ENCODE peak calls at places on chromosomes 4 and X, in nine cellular contexts. U is CD8-positive, alpha-beta T cell; E is PC-3; Q is endothelial cell of umbilical vein; K is uterus; I is heart left ventricle; R is cardiac muscle cell; M is transverse colon; T is ascending aorta. Z is an unnamed sample. For H3K27me3, the result is how much of the 10 kb centered on the place peaks cover.

GRCh38 chr4:33226133-33226532 is 2506.0 kb downstream of the PCDH7 start:
- DNase-seq in R (no peak), K (no peak), M (no peak), Q (no peak), T (no peak), U (no peak), I (no peak), E (no peak), Z (no peak)

GRCh38 chr4:8110071-8110986 is 48.3 kb downstream of the ABLIM2 start:
- DNase-seq in T (no peak), U (no peak), I (no peak), E (peak), K (no peak), R (peak), M (no peak), Q (no peak), Z (no peak)

GRCh38 chr4:75042601-75043208 is 109.8 kb downstream of the PARM1 start:
- DNase-seq in R (no peak), U (no peak), T (no peak), K (no peak), M (no peak), I (no peak), Q (no peak), E (no peak), Z (no peak)

GRCh38 chrX:137432609-137433008 is 133.3 kb upstream of the ZIC3 start:
- DNase-seq in R (no peak), I (no peak), E (peak), T (no peak), Q (no peak), K (no peak), U (no peak), M (no peak), Z (no peak)

GRCh38 chr4:15400911-15401671 is 26.7 kb upstream of the C1QTNF7 start:
- DNase-seq in M (peak), E (peak), U (peak), R (peak), T (no peak), Q (no peak), I (peak), K (peak), Z (peak)

GRCh38 chr4:2350982-2351381 is 67.5 kb downstream of the ZFYVE28 start:
- DNase-seq in K (no peak), M (peak), U (no peak), T (no peak), E (no peak), I (no peak), Q (no peak), R (no peak), Z (no peak)

GRCh38 chr4:21827575-21827974 is 121.0 kb downstream of the KCNIP4 start:
- DNase-seq in M (no peak), T (no peak), I (no peak), U (no peak), E (peak), R (peak), K (no peak), Q (no peak), Z (no peak)

GRCh38 chrX:39755152-39756032 is 342.4 kb downstream of the BCOR start:
- DNase-seq in Q (peak), M (peak), U (no peak), T (peak), I (peak), E (peak), K (peak), R (peak), Z (peak)

GRCh38 chr4:41216294-41217019 is 2.1 kb upstream of the APBB2 start:
- DNase-seq in Q (peak), T (no peak), M (peak), K (peak), R (peak), I (peak), U (no peak), E (peak), Z (peak)

GRCh38 chrX:85963736-85964135 is 83.6 kb downstream of the CHM start:
- DNase-seq in T (no peak), M (no peak), Q (peak), K (no peak), I (no peak), E (peak), R (peak), U (no peak), Z (no peak)

GRCh38 chr4:188245651-188246050 is 106.4 kb downstream of the TRIML1 start:
- DNase-seq in R (no peak), M (no peak), U (no peak), K (no peak), Q (no peak), I (no peak), E (no peak), T (no peak), Z (no peak)

GRCh38 chr4:153517159-153517558 is 51.0 kb downstream of the TMEM131L start:
- DNase-seq in M (no peak), U (no peak), I (no peak), E (no peak), R (no peak), K (no peak), Q (no peak), T (no peak), Z (no peak)

GRCh38 chr4:153518637-153519384 is 52.7 kb downstream of the TMEM131L start:
- DNase-seq in R (peak), U (no peak), K (no peak), Q (no peak), T (no peak), E (no peak), I (no peak), M (no peak), Z (no peak)

GRCh38 chr4:153520227-153520626 is 54.1 kb downstream of the TMEM131L start:
- DNase-seq in R (no peak), E (no peak), M (no peak), Q (no peak), U (no peak), T (no peak), I (no peak), K (no peak), Z (no peak)

GRCh38 chr4:153519677-153520076 is 53.5 kb downstream of the TMEM131L start:
- DNase-seq in R (no peak), Q (no peak), K (no peak), T (no peak), U (no peak), E (no peak), M (no peak), I (no peak), Z (no peak)

DNA sequence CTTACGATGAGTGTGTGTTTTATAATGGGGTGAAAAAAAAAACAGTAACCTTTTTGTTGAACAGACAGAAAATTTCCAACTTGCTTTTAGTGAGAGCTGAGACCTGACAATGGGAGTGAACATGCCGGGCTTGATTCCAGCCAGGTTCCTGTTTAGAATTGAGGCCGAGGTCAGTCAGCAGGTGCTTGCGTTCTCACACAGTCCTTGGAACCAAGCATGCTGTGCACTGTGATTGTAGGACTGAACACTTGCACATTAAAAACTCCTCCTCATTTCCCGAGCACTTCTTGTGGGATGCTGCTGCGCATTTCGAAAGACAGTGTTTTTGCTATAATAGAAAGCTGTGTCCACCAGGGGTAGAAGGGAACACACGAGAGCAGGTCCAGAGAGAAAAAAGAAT is 51.8 kb downstream of the TMEM131L start:
- DNase-seq in I (peak), T (no peak), R (no peak), E (no peak), K (peak), Q (peak), M (no peak), U (no peak), Z (no peak)
- H3K4me3 ChIP-seq in I (no peak), T (no peak), R (no peak), E (no peak), K (no peak), Q (no peak), M (no peak), U (no peak), Z (no peak)

GRCh38 chr4:3651267-3651846 is 114.8 kb upstream of the ADRA2C start:
- DNase-seq in Q (no peak), I (no peak), E (no peak), M (no peak), T (no peak), K (no peak), U (no peak), R (no peak), Z (peak)

GRCh38 chr4:3652586-3652985 is 113.6 kb upstream of the ADRA2C start:
- DNase-seq in K (no peak), R (no peak), I (no peak), M (no peak), E (no peak), T (no peak), U (no peak), Q (no peak), Z (peak)

GRCh38 chr4:3655485-3656429 is 110.4 kb upstream of the ADRA2C start:
- DNase-seq in I (no peak), U (no peak), E (no peak), R (no peak), T (no peak), K (peak), Q (no peak), M (no peak), Z (peak)

GRCh38 chr4:3656441-3657376 is 109.5 kb upstream of the ADRA2C start:
- DNase-seq in E (no peak), U (no peak), Q (no peak), T (no peak), I (no peak), M (no peak), K (no peak), R (no peak), Z (no peak)

DNA sequence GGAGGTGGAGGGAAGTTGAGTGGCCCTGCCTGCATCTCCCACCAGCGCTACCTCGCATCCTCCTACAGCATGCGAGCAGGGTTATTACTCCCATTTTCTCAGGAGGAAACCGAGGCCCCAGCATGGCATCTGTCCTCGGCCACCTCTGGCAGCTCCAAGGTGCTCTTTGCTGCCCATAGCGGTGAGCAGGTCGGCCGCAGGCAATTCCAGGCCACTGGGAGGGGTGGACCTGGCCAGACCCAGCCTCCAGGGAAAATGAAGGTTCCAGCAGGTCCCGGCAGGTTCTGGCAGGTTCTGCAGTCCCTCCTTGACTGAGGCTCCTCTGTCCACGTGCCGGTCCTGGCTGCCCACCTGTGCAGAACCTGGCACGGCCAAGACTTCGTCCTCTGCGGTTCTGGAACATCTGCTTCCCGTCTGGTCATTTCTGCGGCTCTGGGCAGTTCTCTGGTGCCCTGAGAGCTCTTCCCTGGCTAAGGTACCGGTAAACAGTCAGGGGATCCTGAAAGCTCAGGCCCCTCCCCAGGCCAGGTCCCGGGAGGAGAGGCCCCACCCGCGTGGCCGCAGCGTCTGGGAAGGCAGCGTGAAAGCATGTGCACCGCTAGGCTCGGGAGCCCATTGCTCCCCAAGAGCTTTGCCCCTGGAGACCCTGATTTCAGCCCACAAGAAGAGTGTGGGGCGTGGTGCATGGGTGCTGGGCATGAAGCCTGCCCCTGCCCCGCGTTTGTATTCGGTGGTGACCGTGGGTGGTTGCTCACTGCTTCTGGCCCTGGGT is 112.0 kb upstream of the ADRA2C start:
- DNase-seq in E (no peak), T (no peak), I (no peak), M (no peak), K (no peak), R (no peak), U (no peak), Q (no peak), Z (peak)
- H3K27me3 ChIP-seq in E (under half), T (under half), I (under half), M (under half), K (under half), R (under half), U (under half), Q (under half), Z (under half)

GRCh38 chr4:165151734-165152133 is 39.1 kb upstream of the TMEM192 start:
- DNase-seq in T (no peak), K (no peak), R (no peak), U (no peak), M (no peak), E (peak), Q (no peak), I (no peak), Z (no peak)

GRCh38 chr4:165154482-165154881 is 41.8 kb upstream of the TMEM192 start:
- DNase-seq in E (no peak), K (no peak), T (no peak), I (no peak), Q (no peak), M (no peak), R (no peak), U (no peak), Z (no peak)

GRCh38 chr4:165152527-165152926 is 39.9 kb upstream of the TMEM192 start:
- DNase-seq in I (no peak), Q (no peak), K (no peak), R (peak), E (no peak), M (no peak), T (no peak), U (no peak), Z (no peak)

GRCh38 chr4:165150545-165150944 is 37.9 kb upstream of the TMEM192 start:
- DNase-seq in T (no peak), R (no peak), M (no peak), K (no peak), Q (no peak), E (no peak), U (no peak), I (no peak), Z (no peak)
- H3K4me3 ChIP-seq in T (no peak), R (no peak), M (no peak), K (no peak), Q (no peak), E (no peak), U (no peak), I (no peak), Z (no peak)

DNA sequence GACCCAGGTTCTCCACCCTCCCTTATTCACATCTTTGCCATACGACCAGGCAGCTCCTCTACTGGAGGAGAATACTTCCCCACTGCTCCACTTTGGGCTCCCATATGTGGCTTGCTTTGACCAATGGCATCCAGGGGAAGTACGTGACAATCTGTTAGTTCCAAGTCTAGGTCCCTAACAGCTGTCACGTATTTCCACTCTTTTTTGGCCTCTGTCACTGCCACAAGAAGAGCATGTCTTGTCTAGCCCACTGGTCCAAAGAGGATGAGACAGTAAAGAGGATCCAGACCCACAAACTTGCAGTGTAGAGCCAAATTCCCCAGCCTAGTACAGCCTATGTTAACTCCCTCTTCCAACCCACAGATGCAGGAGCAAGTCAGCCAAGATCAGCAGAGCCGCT is 49.7 kb upstream of the GATB start:
- DNase-seq in T (no peak), I (no peak), U (no peak), K (no peak), M (no peak), E (no peak), R (no peak), Q (no peak), Z (no peak)
- H3K27me3 ChIP-seq in T (under half), I (under half), U (under half), K (under half), M (under half), E (under half), R (under half), Q (under half), Z (under half)

GRCh38 chrX:73446831-73447230 is at the start of gene CDX4:
- DNase-seq in K (no peak), I (no peak), M (no peak), T (no peak), E (no peak), R (no peak), Q (no peak), U (no peak), Z (no peak)
- H3K4me3 ChIP-seq in K (no peak), I (no peak), M (no peak), T (no peak), E (no peak), R (no peak), Q (no peak), U (no peak), Z (no peak)

DNA sequence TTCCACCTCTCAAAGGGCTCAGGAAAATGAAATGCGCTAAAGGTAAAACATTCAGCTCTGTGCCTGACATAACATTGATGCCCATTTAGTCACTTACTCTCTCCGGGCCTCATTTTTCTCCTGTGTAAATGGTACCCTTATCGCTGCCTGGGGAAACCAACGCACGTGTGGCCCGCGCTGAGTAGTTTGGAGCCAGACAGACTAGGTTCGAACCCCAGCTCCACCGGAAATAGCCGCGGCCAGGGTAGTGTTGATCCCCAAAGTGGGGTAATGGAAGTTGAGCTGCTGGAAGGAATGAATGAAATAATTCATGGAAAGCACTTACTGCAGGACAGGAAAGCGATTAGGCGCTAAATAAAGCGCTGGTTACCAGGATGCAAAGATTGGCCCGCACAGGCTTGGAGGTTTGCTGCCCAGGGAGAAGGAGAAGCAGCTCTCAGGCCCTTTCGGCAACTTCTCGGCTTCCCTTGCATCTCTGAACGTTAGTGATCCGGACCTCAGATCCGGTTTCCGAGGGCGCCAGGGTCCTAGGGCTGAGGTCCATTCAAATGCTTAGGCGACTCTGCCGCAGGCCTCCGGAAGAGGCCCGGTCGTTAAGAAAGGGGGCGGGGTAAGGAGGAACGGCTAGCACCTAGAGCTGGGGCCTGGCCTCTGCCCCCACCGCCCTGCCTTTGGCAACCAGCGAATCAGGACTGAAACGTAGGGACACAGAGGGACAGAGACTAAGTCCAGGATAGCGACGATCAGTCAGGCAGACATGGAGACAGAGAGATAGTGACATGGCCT is 13.3 kb downstream of the NKX3-2 start:
- DNase-seq in T (no peak), M (no peak), R (no peak), Q (no peak), K (no peak), I (no peak), U (no peak), E (no peak), Z (no peak)
- H3K27me3 ChIP-seq in T (under half), M (half or more), R (half or more), Q (half or more), K (half or more), I (half or more), U (under half), E (under half), Z (under half)

DNA sequence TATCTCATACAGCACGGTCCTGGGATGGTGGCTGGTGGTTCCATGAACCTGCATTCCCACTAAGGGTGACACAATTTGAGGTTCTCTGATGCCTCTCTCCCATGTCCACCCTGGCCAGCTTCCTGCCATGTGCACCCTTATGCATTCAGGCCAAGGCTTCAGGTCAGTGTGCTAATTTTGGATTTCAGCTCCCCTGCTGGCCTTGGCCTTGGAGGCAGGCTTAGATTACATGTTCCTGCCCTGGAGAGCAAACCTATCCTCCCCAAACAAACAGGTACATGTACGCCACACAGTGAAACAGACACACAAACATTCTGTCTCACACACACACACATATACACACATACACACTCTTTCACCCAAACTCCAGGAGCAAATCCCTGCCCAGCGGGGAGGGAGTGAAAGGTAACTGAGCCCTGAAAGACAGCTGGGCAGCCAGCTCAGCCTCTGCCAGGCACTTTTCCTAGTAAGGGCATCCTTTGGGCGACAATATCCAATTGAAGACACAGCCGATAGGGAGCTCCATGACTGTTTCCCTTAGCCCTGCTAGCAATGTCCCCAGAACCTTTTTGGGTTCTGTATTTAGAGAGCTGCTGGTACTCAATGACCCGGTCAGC is 62.7 kb upstream of the ARHGAP36 start:
- DNase-seq in K (no peak), U (no peak), R (no peak), T (no peak), Q (no peak), E (no peak), I (no peak), M (no peak), Z (no peak)
- H3K4me3 ChIP-seq in K (no peak), U (no peak), R (no peak), T (no peak), Q (no peak), E (no peak), I (no peak), M (no peak), Z (no peak)

Z was measured in right cardiac atrium.